ENCODE peak calls at places on chromosomes 2 and 18, in eight cellular contexts. D is upper lobe of right lung, J is thoracic aorta, Q is heart right ventricle, Y is H1, I is left lung, U is uterus, X is left ventricle myocardium inferior. H is an unnamed sample. For H3K4me1, the result is how much of the 10 kb centered on the place peaks cover.

GRCh38 chr2:173159794-173160463 is 84.3 kb downstream of the MAP3K20 start:
- DNase-seq in D (peak), J (peak), Q (peak), Y (no peak), I (peak), U (peak), X (peak), H (peak)

GRCh38 chr18:36890598-36890997 is 61.7 kb downstream of the KIAA1328 start:
- DNase-seq in D (no peak), J (no peak), Q (no peak), Y (no peak), I (no peak), U (no peak), X (no peak), H (no peak)

GRCh38 chr2:6776125-6776524 is 89.6 kb downstream of the CMPK2 start:
- DNase-seq in D (no peak), J (no peak), Q (no peak), Y (no peak), I (no peak), U (no peak), X (no peak), H (no peak)

GRCh38 chr2:9814129-9814868 is 29.0 kb upstream of the TAF1B start:
- DNase-seq in D (no peak), J (no peak), Q (no peak), Y (no peak), I (no peak), U (no peak), X (no peak), H (no peak)

GRCh38 chr2:71463342-71463654 is 9.9 kb downstream of the DYSF start:
- DNase-seq in D (no peak), J (no peak), Q (no peak), Y (peak), I (no peak), U (no peak), X (no peak), H (no peak)

GRCh38 chr2:50674876-50675275 is 357.1 kb downstream of the NRXN1 start:
- DNase-seq in D (no peak), J (no peak), Q (no peak), Y (peak), I (no peak), U (no peak), X (no peak), H (no peak)

GRCh38 chr2:68544811-68545210 is 77.4 kb downstream of the APLF start:
- DNase-seq in D (no peak), J (no peak), Q (no peak), Y (no peak), I (no peak), U (no peak), X (no peak), H (no peak)

GRCh38 chr2:204036706-204037105 is 100.1 kb downstream of the ICOS start:
- DNase-seq in D (no peak), J (no peak), Q (no peak), Y (no peak), I (no peak), U (no peak), X (no peak), H (no peak)

GRCh38 chr2:54569745-54570296 is 113.7 kb downstream of the SPTBN1 start:
- DNase-seq in D (no peak), J (no peak), Q (no peak), Y (no peak), I (no peak), U (no peak), X (no peak), H (no peak)

DNA sequence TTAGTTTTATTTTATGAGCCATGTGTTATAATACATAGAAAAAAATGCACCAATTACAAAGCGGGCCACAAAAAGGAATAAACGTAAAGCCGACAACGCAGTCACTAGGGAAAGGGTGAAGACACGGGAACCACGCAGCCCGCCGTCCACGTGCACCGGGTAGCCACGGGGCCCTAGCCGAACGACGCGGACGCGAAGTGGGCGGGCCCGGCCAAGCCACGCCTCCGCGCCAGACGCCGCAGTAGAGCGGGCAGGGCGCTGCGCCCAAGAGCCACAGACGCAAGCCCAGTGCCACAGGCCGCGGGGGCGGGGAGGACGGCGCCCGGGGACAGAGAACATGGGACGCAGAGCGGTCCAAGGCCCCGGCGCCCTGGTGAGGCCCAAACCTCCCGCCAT is at the start of gene DUSP28:
- DNase-seq in D (peak), J (peak), Q (peak), Y (peak), I (peak), U (peak), X (peak), H (peak)
- H3K4me1 ChIP-seq in D (half or more), J (half or more), Q (under half), Y (under half), I (half or more), U (under half), X (half or more), H (under half)

GRCh38 chr2:120935339-120936313 is 200.0 kb downstream of the GLI2 start:
- DNase-seq in D (no peak), J (no peak), Q (no peak), Y (no peak), I (no peak), U (peak), X (no peak), H (no peak)

GRCh38 chr2:120936476-120937334 is 201.0 kb downstream of the GLI2 start:
- DNase-seq in D (no peak), J (no peak), Q (no peak), Y (no peak), I (no peak), U (no peak), X (no peak), H (no peak)

GRCh38 chr2:120934221-120934639 is 198.6 kb downstream of the GLI2 start:
- DNase-seq in D (no peak), J (no peak), Q (no peak), Y (no peak), I (no peak), U (no peak), X (no peak), H (no peak)

GRCh38 chr2:120933693-120934092 is 198.0 kb downstream of the GLI2 start:
- DNase-seq in D (no peak), J (no peak), Q (no peak), Y (no peak), I (no peak), U (no peak), X (no peak), H (no peak)

DNA sequence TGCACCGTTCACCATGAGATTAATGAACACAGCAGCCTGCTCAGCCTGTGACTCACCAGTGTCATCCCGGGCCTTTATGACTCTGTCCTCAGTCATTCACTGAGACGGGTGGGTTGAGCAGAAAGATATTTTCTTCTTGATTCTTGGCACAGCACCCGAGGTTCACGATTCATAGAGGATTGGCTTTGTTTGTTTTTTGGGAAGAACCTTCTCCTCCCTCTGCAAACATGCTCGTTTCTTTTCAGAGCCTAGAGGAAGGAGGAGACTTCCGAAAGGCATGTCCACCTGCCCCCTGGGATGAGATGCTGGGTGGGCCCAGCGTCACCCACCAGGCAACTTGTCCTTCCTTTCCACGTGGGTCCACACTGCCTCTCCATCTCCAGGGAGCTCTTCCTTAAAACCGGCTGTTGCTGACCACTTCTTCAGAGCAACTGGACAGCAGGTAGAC is 199.2 kb downstream of the GLI2 start:
- DNase-seq in D (no peak), J (peak), Q (no peak), Y (no peak), I (no peak), U (peak), X (no peak), H (no peak)
- H3K4me1 ChIP-seq in D (under half), J (half or more), Q (under half), Y (under half), I (under half), U (under half), X (under half), H (half or more)

GRCh38 chr2:98463988-98464771 is 19.5 kb downstream of the INPP4A start:
- DNase-seq in D (no peak), J (no peak), Q (no peak), Y (no peak), I (no peak), U (no peak), X (no peak), H (peak)

GRCh38 chr2:98465456-98466201 is 21.0 kb downstream of the INPP4A start:
- DNase-seq in D (peak), J (no peak), Q (peak), Y (no peak), I (peak), U (peak), X (peak), H (peak)

GRCh38 chr2:98463081-98463481 is 18.4 kb downstream of the INPP4A start:
- DNase-seq in D (no peak), J (no peak), Q (no peak), Y (no peak), I (no peak), U (no peak), X (no peak), H (peak)

GRCh38 chr2:98463551-98463971 is 18.9 kb downstream of the INPP4A start:
- DNase-seq in D (no peak), J (no peak), Q (no peak), Y (no peak), I (no peak), U (no peak), X (no peak), H (peak)

DNA sequence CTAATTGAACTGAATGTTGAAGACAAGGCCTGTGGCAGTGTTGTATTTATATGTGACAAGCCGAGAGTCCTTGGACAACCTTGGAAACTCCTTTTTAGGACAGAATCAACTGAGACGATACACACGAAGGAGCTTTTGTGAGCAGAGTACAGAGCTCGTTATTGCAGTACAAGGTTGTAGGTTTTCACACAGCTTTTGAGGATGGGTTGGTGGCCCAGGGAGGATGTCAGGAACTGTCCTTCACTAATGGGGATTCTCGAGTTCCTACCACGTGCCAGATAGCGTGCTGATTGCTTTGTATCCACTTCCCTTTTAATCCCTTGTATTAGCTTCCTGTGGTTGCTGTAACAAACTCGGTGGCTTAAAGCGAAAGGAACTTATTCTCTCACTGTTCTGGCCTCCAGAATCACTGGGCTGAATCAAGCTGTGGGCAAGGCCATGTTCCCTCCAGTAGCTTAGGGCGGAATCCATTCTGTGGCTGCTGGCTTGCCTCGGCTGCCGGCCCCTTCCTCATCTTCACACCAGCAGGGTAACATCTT is 20.2 kb downstream of the INPP4A start:
- DNase-seq in D (no peak), J (no peak), Q (no peak), Y (no peak), I (no peak), U (no peak), X (no peak), H (peak)
- H3K4me1 ChIP-seq in D (half or more), J (under half), Q (half or more), Y (under half), I (half or more), U (under half), X (half or more), H (half or more)

GRCh38 chr2:11758639-11759038 is 12.2 kb downstream of the LPIN1 start:
- DNase-seq in D (no peak), J (no peak), Q (no peak), Y (no peak), I (no peak), U (no peak), X (no peak), H (no peak)

GRCh38 chr2:11762799-11763461 is 16.5 kb downstream of the LPIN1 start:
- DNase-seq in D (no peak), J (no peak), Q (no peak), Y (no peak), I (peak), U (no peak), X (no peak), H (peak)

GRCh38 chr2:11762031-11762430 is 15.6 kb downstream of the LPIN1 start:
- DNase-seq in D (no peak), J (no peak), Q (no peak), Y (no peak), I (peak), U (no peak), X (no peak), H (peak)

GRCh38 chr2:11758187-11758586 is 11.8 kb downstream of the LPIN1 start:
- DNase-seq in D (no peak), J (no peak), Q (no peak), Y (no peak), I (no peak), U (no peak), X (no peak), H (peak)

GRCh38 chr2:11761259-11761658 is 14.8 kb downstream of the LPIN1 start:
- DNase-seq in D (no peak), J (no peak), Q (no peak), Y (no peak), I (no peak), U (no peak), X (no peak), H (no peak)
- H3K4me1 ChIP-seq in D (under half), J (under half), Q (under half), Y (under half), I (under half), U (under half), X (under half), H (under half)

GRCh38 chr2:177237932-177238331 is 25.3 kb downstream of the HNRNPA3 start:
- DNase-seq in D (no peak), J (no peak), Q (no peak), Y (no peak), I (no peak), U (no peak), X (no peak), H (no peak)

GRCh38 chr2:177235855-177236437 is 23.4 kb downstream of the HNRNPA3 start:
- DNase-seq in D (no peak), J (no peak), Q (no peak), Y (no peak), I (no peak), U (no peak), X (no peak), H (no peak)

GRCh38 chr2:177231270-177231669 is 18.7 kb downstream of the HNRNPA3 start:
- DNase-seq in D (no peak), J (no peak), Q (no peak), Y (no peak), I (no peak), U (no peak), X (no peak), H (no peak)

GRCh38 chr2:177232098-177232704 is 19.6 kb downstream of the HNRNPA3 start:
- DNase-seq in D (no peak), J (no peak), Q (no peak), Y (no peak), I (no peak), U (no peak), X (no peak), H (no peak)

GRCh38 chr2:177234267-177234666 is 21.7 kb downstream of the HNRNPA3 start:
- DNase-seq in D (no peak), J (no peak), Q (no peak), Y (no peak), I (no peak), U (no peak), X (no peak), H (no peak)
- H3K4me1 ChIP-seq in D (under half), J (half or more), Q (half or more), Y (under half), I (under half), U (under half), X (half or more), H (under half)

GRCh38 chr2:234335676-234336228 is 161.1 kb downstream of the ARL4C start:
- DNase-seq in D (peak), J (peak), Q (peak), Y (no peak), I (no peak), U (peak), X (peak), H (peak)
- H3K4me1 ChIP-seq in D (under half), J (under half), Q (under half), Y (under half), I (under half), U (under half), X (under half), H (under half)

GRCh38 chr2:64654063-64654811 is 524 bp upstream of the SERTAD2 start:
- DNase-seq in D (peak), J (peak), Q (peak), Y (peak), I (peak), U (peak), X (peak), H (peak)

GRCh38 chr2:64656379-64656778 is 2.7 kb upstream of the SERTAD2 start:
- DNase-seq in D (no peak), J (no peak), Q (no peak), Y (no peak), I (no peak), U (no peak), X (no peak), H (no peak)

GRCh38 chr2:64653174-64654062 is at the start of gene SERTAD2:
- DNase-seq in D (peak), J (peak), Q (peak), Y (peak), I (peak), U (peak), X (peak), H (peak)

GRCh38 chr2:64655873-64656272 is 2.2 kb upstream of the SERTAD2 start:
- DNase-seq in D (no peak), J (no peak), Q (no peak), Y (no peak), I (no peak), U (no peak), X (no peak), H (no peak)

DNA sequence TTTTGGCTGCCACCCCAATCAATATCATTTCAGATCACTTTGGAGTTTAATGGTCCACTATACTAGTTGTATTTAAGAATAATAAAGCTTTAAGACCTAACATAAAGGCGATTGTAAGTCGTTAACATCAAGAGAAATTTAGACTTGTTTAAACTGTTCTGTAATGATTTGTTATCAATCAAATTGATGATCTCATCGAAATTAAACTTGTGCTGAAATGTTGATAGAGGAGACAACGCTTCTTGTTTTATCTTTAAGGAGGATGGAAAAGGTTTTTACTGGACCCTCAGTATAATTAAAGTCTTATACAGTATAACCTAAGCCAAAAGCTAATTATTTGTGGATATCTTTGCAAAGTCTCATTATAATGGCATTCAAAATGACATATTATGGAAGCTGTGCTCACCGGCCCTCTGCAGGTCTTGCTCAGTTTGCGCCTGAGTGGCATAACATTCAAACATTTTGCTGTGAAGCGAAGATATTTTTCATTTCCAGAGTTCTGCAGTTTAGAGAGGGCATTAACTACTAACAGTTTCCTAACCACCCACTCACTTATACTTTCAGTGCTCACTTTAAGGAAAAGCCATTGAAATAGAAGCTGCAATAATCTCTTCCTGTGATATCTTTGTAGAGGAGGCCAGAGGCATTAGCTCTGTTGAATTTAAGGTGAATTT is 1.4 kb upstream of the SERTAD2 start:
- DNase-seq in D (no peak), J (no peak), Q (no peak), Y (no peak), I (no peak), U (no peak), X (no peak), H (no peak)
- H3K4me1 ChIP-seq in D (under half), J (under half), Q (under half), Y (under half), I (half or more), U (under half), X (half or more), H (under half)

GRCh38 chr2:28335666-28336065 is 57.0 kb upstream of the FOSL2 start:
- DNase-seq in D (peak), J (no peak), Q (no peak), Y (no peak), I (no peak), U (no peak), X (no peak), H (no peak)
- H3K4me1 ChIP-seq in D (under half), J (half or more), Q (under half), Y (under half), I (under half), U (under half), X (half or more), H (under half)

DNA sequence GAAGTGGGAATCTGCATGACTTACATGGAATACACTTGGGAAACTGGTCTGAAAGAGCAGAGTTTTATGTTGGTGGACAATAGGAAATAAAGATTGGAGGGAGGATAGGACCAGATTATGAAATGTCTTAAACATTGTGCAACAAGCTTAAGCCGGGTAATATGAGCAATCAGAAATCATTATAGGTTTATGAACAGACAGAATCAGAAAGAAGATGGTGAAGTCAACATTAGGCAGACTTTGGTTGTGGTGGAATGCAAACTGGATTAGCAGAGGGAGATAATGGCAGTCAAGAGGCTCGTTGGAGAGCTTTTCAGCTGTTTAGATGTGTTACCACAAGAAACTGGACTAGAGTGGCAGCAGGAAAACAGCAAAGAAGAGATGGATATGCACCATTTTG is 43.5 kb downstream of the CRIM1 start:
- DNase-seq in D (no peak), J (no peak), Q (no peak), Y (no peak), I (no peak), U (no peak), X (no peak), H (no peak)
- H3K4me1 ChIP-seq in D (under half), J (half or more), Q (under half), Y (under half), I (under half), U (under half), X (under half), H (under half)

DNA sequence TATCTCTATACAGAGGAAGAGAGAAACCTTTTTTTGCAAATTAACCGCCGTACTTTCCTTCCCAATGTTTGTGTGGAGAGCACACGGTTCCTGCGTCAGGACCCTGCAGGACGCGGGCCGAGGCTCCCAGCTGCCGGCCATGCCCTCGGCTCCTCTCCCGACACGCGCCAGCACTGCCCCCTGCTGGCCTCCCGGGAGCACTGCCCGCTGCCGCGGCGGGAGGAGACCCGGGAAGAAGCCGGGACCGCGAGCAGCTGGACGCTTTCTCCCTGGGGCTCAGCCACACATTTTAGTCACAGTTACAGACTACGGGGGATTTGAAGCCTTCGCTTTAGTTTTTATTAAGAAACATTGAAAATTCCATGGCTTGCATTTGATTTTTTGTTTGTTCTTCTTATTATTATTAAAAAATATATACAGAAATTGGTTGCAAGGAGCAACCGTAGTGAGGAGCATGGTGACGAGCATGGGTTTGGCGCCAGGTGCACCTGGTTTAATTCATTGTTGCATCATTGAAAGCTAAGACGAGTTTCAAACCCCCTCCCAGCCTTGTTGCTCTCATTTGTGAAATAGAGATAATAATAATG is 401.2 kb downstream of the GALR1 start:
- DNase-seq in D (peak), J (no peak), Q (peak), Y (peak), I (peak), U (peak), X (peak), H (peak)
- H3K4me1 ChIP-seq in D (under half), J (under half), Q (under half), Y (under half), I (under half), U (under half), X (under half), H (under half)

H was measured in sigmoid colon.